ENCODE peak calls at places on chromosomes 12 and 14, in seven cellular contexts. S, Y, I, M, H, O and Z are unnamed samples.

GRCh38 chr14:72024043-72024407 is 91.8 kb downstream of the RGS6 start:
- DNase-seq in S (peak), Y (no peak), I (peak), M (peak), H (peak), O (peak), Z (peak)

GRCh38 chr12:103729499-103729898 is 111.5 kb downstream of the NT5DC3 start:
- DNase-seq in S (no peak), Y (no peak), I (no peak), M (no peak), H (no peak), O (no peak), Z (no peak)

GRCh38 chr14:24032727-24033418 is 18.9 kb upstream of the CARMIL3 start:
- DNase-seq in S (no peak), Y (peak), I (peak), M (no peak), H (no peak), O (peak), Z (no peak)

GRCh38 chr12:6322352-6322751 is 11.9 kb downstream of the PLEKHG6 start:
- DNase-seq in S (no peak), Y (no peak), I (no peak), M (no peak), H (no peak), O (no peak), Z (no peak)

GRCh38 chr12:103745962-103746361 is 95.1 kb downstream of the NT5DC3 start:
- DNase-seq in S (no peak), Y (no peak), I (no peak), M (no peak), H (peak), O (no peak), Z (peak)

GRCh38 chr12:118704517-118704916 is 276.8 kb upstream of the SRRM4 start:
- DNase-seq in S (no peak), Y (no peak), I (no peak), M (no peak), H (peak), O (no peak), Z (peak)

GRCh38 chr14:74221741-74222140 is 17.5 kb upstream of the VSX2 start:
- DNase-seq in S (no peak), Y (no peak), I (no peak), M (no peak), H (no peak), O (no peak), Z (no peak)

GRCh38 chr12:119115296-119115905 is 63.3 kb upstream of the HSPB8 start:
- DNase-seq in S (peak), Y (peak), I (peak), M (no peak), H (peak), O (peak), Z (peak)

GRCh38 chr12:53591301-53592206 is 34.6 kb downstream of the ATF7 start:
- DNase-seq in S (peak), Y (peak), I (no peak), M (no peak), H (no peak), O (no peak), Z (no peak)

GRCh38 chr14:51996148-51996746 is 6.9 kb downstream of the RTRAF start:
- DNase-seq in S (no peak), Y (peak), I (peak), M (no peak), H (no peak), O (no peak), Z (peak)

GRCh38 chr12:53737951-53738833 is 10.9 kb upstream of the CALCOCO1 start:
- DNase-seq in S (no peak), Y (no peak), I (no peak), M (no peak), H (peak), O (no peak), Z (peak)

GRCh38 chr12:92603741-92604432 is 98.9 kb upstream of the PLEKHG7 start:
- DNase-seq in S (no peak), Y (no peak), I (peak), M (no peak), H (no peak), O (peak), Z (no peak)

GRCh38 chr14:55938249-55938791 is 179.9 kb upstream of the PELI2 start:
- DNase-seq in S (no peak), Y (no peak), I (peak), M (no peak), H (no peak), O (no peak), Z (no peak)

GRCh38 chr12:45326358-45326971 is 110.6 kb downstream of the ANO6 start:
- DNase-seq in S (no peak), Y (no peak), I (no peak), M (no peak), H (no peak), O (no peak), Z (no peak)
- H2AK5ac ChIP-seq in S (no peak), Y (no peak), I (no peak), M (no peak), H (no peak), O (no peak), Z (no peak)

GRCh38 chr14:58947816-58948440 is 240.5 kb upstream of the DAAM1 start:
- DNase-seq in S (no peak), Y (peak), I (no peak), M (no peak), H (peak), O (no peak), Z (peak)

GRCh38 chr14:58944226-58944769 is 244.2 kb upstream of the DAAM1 start:
- DNase-seq in S (no peak), Y (no peak), I (no peak), M (no peak), H (no peak), O (no peak), Z (peak)

GRCh38 chr14:58950555-58950954 is 237.9 kb upstream of the DAAM1 start:
- DNase-seq in S (no peak), Y (no peak), I (no peak), M (no peak), H (no peak), O (no peak), Z (no peak)

GRCh38 chr14:58944957-58945356 is 243.5 kb upstream of the DAAM1 start:
- DNase-seq in S (no peak), Y (no peak), I (no peak), M (no peak), H (no peak), O (no peak), Z (no peak)

GRCh38 chr14:58947156-58947555 is 241.3 kb upstream of the DAAM1 start:
- DNase-seq in S (no peak), Y (no peak), I (no peak), M (no peak), H (no peak), O (no peak), Z (peak)
- H2AK5ac ChIP-seq in S (no peak), Y (no peak), I (no peak), M (no peak), H (no peak), O (no peak), Z (no peak)

GRCh38 chr12:31984806-31985591 is 25.8 kb downstream of the RESF1 start:
- DNase-seq in S (no peak), Y (no peak), I (no peak), M (no peak), H (no peak), O (no peak), Z (no peak)
- H2AK5ac ChIP-seq in S (no peak), Y (no peak), I (no peak), M (no peak), H (no peak), O (no peak), Z (no peak)

DNA sequence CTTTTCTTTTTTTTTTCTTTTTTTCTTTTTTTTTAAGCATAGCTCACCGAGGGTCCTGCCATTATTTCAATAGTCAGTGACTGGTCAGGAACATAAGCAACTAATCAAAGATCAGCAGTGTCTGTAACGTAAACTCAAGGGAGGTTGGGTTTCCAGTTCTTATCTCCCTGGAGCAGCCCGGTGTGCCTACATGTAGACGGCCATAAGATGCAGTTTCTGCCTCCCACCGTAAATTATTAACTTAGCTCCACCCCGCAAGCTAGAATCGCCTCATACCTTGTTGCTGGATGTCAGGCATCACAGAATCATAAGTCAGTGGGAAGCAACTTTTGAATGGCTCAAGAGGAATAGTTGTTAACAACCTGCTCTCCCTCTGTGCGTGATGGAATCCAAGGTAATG is at the start of gene MYO1H:
- DNase-seq in S (no peak), Y (no peak), I (no peak), M (no peak), H (no peak), O (no peak), Z (no peak)
- H2AK5ac ChIP-seq in S (no peak), Y (no peak), I (no peak), M (no peak), H (no peak), O (no peak), Z (no peak)

DNA sequence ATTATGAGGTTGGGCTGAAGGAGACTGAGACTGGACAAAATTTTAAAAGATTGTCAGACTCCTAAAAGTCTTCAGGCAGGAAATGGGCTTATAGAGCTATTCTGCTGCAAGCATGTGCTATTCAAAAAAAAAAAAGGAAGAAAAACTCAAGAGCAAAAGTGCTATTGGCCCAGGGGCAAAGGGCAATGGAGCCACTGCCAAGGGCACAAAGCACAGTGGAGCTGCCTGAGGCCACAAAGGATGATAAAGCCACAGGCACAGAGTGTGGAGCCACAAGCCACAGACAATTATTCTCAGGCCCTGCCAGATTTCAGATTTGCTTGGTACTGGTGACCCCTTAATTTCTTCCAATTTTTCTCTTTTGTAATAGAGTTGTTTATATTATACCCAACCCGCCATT is 29.6 kb upstream of the GRIN2B start:
- DNase-seq in S (no peak), Y (no peak), I (no peak), M (no peak), H (no peak), O (no peak), Z (no peak)
- H2AK5ac ChIP-seq in S (no peak), Y (no peak), I (no peak), M (no peak), H (no peak), O (no peak), Z (no peak)

GRCh38 chr14:78970677-78971076 is 800.5 kb downstream of the NRXN3 start:
- DNase-seq in S (no peak), Y (no peak), I (no peak), M (no peak), H (no peak), O (no peak), Z (no peak)
- H2AK5ac ChIP-seq in S (no peak), Y (no peak), I (no peak), M (no peak), H (no peak), O (no peak), Z (no peak)

GRCh38 chr14:105029402-105029801 is 8.5 kb upstream of the CDCA4 start:
- DNase-seq in S (no peak), Y (no peak), I (no peak), M (no peak), H (no peak), O (no peak), Z (no peak)

GRCh38 chr14:105026789-105027563 is 6.1 kb upstream of the CDCA4 start:
- DNase-seq in S (no peak), Y (no peak), I (peak), M (no peak), H (no peak), O (no peak), Z (no peak)

GRCh38 chr14:105030836-105031396 is 10.0 kb upstream of the CDCA4 start:
- DNase-seq in S (no peak), Y (no peak), I (no peak), M (no peak), H (no peak), O (no peak), Z (no peak)

GRCh38 chr14:105028251-105028927 is 7.5 kb upstream of the CDCA4 start:
- DNase-seq in S (no peak), Y (peak), I (peak), M (no peak), H (no peak), O (no peak), Z (no peak)

GRCh38 chr14:105030194-105030593 is 9.3 kb upstream of the CDCA4 start:
- DNase-seq in S (no peak), Y (no peak), I (no peak), M (no peak), H (no peak), O (peak), Z (no peak)
- H2AK5ac ChIP-seq in S (no peak), Y (peak), I (no peak), M (no peak), H (no peak), O (no peak), Z (no peak)